ENCODE peak calls at places on chromosomes 4 and X, in seven cellular contexts. One of them, this sample, is unnamed.
A peak's percentile ranks its signal among the peaks of the same experiment; 100 is the strongest.

GRCh38 chrX:12802741-12803140 is 11.5 kb downstream of the PRPS2 start:
- DNase-seq in mammary epithelial cell: no peak
- DNase-seq in endodermal cell: no peak
- DNase-seq in astrocyte: no peak
- DNase-seq in H1: no peak
- DNase-seq in fibroblast of lung: no peak
- DNase-seq in adipocyte: no peak
- DNase-seq in this sample: no peak

GRCh38 chr4:54229631-54230478 is 762 bp downstream of the PDGFRA start:
- DNase-seq in mammary epithelial cell: no peak
- DNase-seq in endodermal cell: peak; percentile 81
- DNase-seq in astrocyte: peak; percentile 69
- DNase-seq in H1: no peak
- DNase-seq in fibroblast of lung: peak; percentile 79
- DNase-seq in adipocyte: peak; percentile 64
- DNase-seq in this sample: no peak

GRCh38 chr4:24736066-24736465 is 59.3 kb upstream of the SOD3 start:
- DNase-seq in mammary epithelial cell: peak; percentile 20
- DNase-seq in endodermal cell: peak; percentile 74
- DNase-seq in astrocyte: no peak
- DNase-seq in H1: no peak
- DNase-seq in fibroblast of lung: peak; percentile 10
- DNase-seq in adipocyte: peak; percentile 12
- DNase-seq in this sample: peak; percentile 26

GRCh38 chrX:118272237-118272636 is 73.7 kb upstream of the WDR44 start:
- DNase-seq in mammary epithelial cell: peak; percentile 27
- DNase-seq in endodermal cell: no peak
- DNase-seq in astrocyte: peak; percentile 16
- DNase-seq in H1: no peak
- DNase-seq in fibroblast of lung: peak; percentile 60
- DNase-seq in adipocyte: peak; percentile 51
- DNase-seq in this sample: peak; percentile 62

GRCh38 chr4:177041356-177041755 is 248.6 kb upstream of the VEGFC start:
- DNase-seq in mammary epithelial cell: no peak
- DNase-seq in endodermal cell: no peak
- DNase-seq in astrocyte: peak; percentile 31
- DNase-seq in H1: no peak
- DNase-seq in fibroblast of lung: peak; percentile 6
- DNase-seq in adipocyte: no peak
- DNase-seq in this sample: no peak

GRCh38 chr4:70788733-70789132 is 51.0 kb downstream of the GRSF1 start:
- DNase-seq in mammary epithelial cell: no peak
- DNase-seq in endodermal cell: no peak
- DNase-seq in astrocyte: no peak
- DNase-seq in H1: no peak
- DNase-seq in fibroblast of lung: no peak
- DNase-seq in adipocyte: no peak
- DNase-seq in this sample: no peak

GRCh38 chr4:154044118-154044517 is 255.2 kb upstream of the SFRP2 start:
- DNase-seq in mammary epithelial cell: peak; percentile 12
- DNase-seq in endodermal cell: no peak
- DNase-seq in astrocyte: no peak
- DNase-seq in H1: no peak
- DNase-seq in fibroblast of lung: no peak
- DNase-seq in adipocyte: peak; percentile 31
- DNase-seq in this sample: peak; percentile 20

GRCh38 chr4:14196141-14196540 is 568.6 kb upstream of the BOD1L1 start:
- DNase-seq in mammary epithelial cell: peak; percentile 58
- DNase-seq in endodermal cell: peak; percentile 89
- DNase-seq in astrocyte: peak; percentile 55
- DNase-seq in H1: peak; percentile 19
- DNase-seq in fibroblast of lung: peak; percentile 79
- DNase-seq in adipocyte: peak; percentile 77
- DNase-seq in this sample: peak; percentile 71

GRCh38 chr4:53562409-53562808 is 28.9 kb downstream of the LNX1 start:
- DNase-seq in mammary epithelial cell: no peak
- DNase-seq in endodermal cell: no peak
- DNase-seq in astrocyte: no peak
- DNase-seq in H1: no peak
- DNase-seq in fibroblast of lung: no peak
- DNase-seq in adipocyte: no peak
- DNase-seq in this sample: no peak

GRCh38 chrX:26470946-26471345 is 255.0 kb downstream of the MAGEB5 start:
- DNase-seq in mammary epithelial cell: no peak
- DNase-seq in endodermal cell: no peak
- DNase-seq in astrocyte: no peak
- DNase-seq in H1: no peak
- DNase-seq in fibroblast of lung: no peak
- DNase-seq in adipocyte: no peak
- DNase-seq in this sample: no peak

GRCh38 chr4:48079972-48080391 is 54.1 kb downstream of the TXK start:
- DNase-seq in mammary epithelial cell: no peak
- DNase-seq in endodermal cell: no peak
- DNase-seq in astrocyte: peak; percentile 62
- DNase-seq in H1: no peak
- DNase-seq in fibroblast of lung: peak; percentile 34
- DNase-seq in adipocyte: peak; percentile 26
- DNase-seq in this sample: peak; percentile 88

GRCh38 chr4:23365086-23365485 is 524.8 kb downstream of the PPARGC1A start:
- DNase-seq in mammary epithelial cell: no peak
- DNase-seq in endodermal cell: no peak
- DNase-seq in astrocyte: no peak
- DNase-seq in H1: no peak
- DNase-seq in fibroblast of lung: peak; percentile 5
- DNase-seq in adipocyte: no peak
- DNase-seq in this sample: no peak

GRCh38 chrX:130060122-130061069 is 49.9 kb downstream of the ELF4 start:
- DNase-seq in mammary epithelial cell: peak; percentile 67
- DNase-seq in endodermal cell: peak; percentile 93
- DNase-seq in astrocyte: peak; percentile 11
- DNase-seq in H1: no peak
- DNase-seq in fibroblast of lung: peak; percentile 53
- DNase-seq in adipocyte: peak; percentile 82
- DNase-seq in this sample: peak; percentile 86

GRCh38 chr4:186701273-186701672 is 22.4 kb downstream of the FAT1 start:
- DNase-seq in mammary epithelial cell: no peak
- DNase-seq in endodermal cell: peak; percentile 87
- DNase-seq in astrocyte: peak; percentile 83
- DNase-seq in H1: no peak
- DNase-seq in fibroblast of lung: peak; percentile 61
- DNase-seq in adipocyte: peak; percentile 50
- DNase-seq in this sample: no peak

GRCh38 chr4:2482693-2483092 is 13.8 kb downstream of the RNF4 start:
- DNase-seq in mammary epithelial cell: no peak
- DNase-seq in endodermal cell: no peak
- DNase-seq in astrocyte: peak; percentile 55
- DNase-seq in H1: no peak
- DNase-seq in fibroblast of lung: peak; percentile 48
- DNase-seq in adipocyte: peak; percentile 61
- DNase-seq in this sample: no peak

GRCh38 chrX:7132335-7133035 is 15.0 kb upstream of the STS start:
- DNase-seq in mammary epithelial cell: peak; percentile 92
- DNase-seq in endodermal cell: peak; percentile 86
- DNase-seq in astrocyte: peak; percentile 73
- DNase-seq in H1: peak; percentile 43
- DNase-seq in fibroblast of lung: peak; percentile 65
- DNase-seq in adipocyte: peak; percentile 82
- DNase-seq in this sample: peak; percentile 96

GRCh38 chr4:1375051-1375721 is 28.2 kb downstream of the UVSSA start:
- DNase-seq in mammary epithelial cell: no peak
- DNase-seq in endodermal cell: peak; percentile 29
- DNase-seq in astrocyte: no peak
- DNase-seq in H1: no peak
- DNase-seq in fibroblast of lung: no peak
- DNase-seq in adipocyte: no peak
- DNase-seq in this sample: no peak

GRCh38 chrX:41711021-41711667 is 12.8 kb upstream of the GPR82 start:
- DNase-seq in mammary epithelial cell: no peak
- DNase-seq in endodermal cell: no peak
- DNase-seq in astrocyte: no peak
- DNase-seq in H1: no peak
- DNase-seq in fibroblast of lung: no peak
- DNase-seq in adipocyte: no peak
- DNase-seq in this sample: no peak

GRCh38 chrX:130443883-130444282 is 42.1 kb downstream of the RBMX2 start:
- DNase-seq in mammary epithelial cell: no peak
- DNase-seq in endodermal cell: no peak
- DNase-seq in astrocyte: no peak
- DNase-seq in H1: no peak
- DNase-seq in fibroblast of lung: no peak
- DNase-seq in adipocyte: no peak
- DNase-seq in this sample: no peak

GRCh38 chr4:166165829-166166420 is 292.9 kb downstream of the TLL1 start:
- DNase-seq in mammary epithelial cell: peak; percentile 59
- DNase-seq in endodermal cell: no peak
- DNase-seq in astrocyte: peak; percentile 55
- DNase-seq in H1: peak; percentile 5
- DNase-seq in fibroblast of lung: peak; percentile 81
- DNase-seq in adipocyte: peak; percentile 92
- DNase-seq in this sample: peak; percentile 82

DNA sequence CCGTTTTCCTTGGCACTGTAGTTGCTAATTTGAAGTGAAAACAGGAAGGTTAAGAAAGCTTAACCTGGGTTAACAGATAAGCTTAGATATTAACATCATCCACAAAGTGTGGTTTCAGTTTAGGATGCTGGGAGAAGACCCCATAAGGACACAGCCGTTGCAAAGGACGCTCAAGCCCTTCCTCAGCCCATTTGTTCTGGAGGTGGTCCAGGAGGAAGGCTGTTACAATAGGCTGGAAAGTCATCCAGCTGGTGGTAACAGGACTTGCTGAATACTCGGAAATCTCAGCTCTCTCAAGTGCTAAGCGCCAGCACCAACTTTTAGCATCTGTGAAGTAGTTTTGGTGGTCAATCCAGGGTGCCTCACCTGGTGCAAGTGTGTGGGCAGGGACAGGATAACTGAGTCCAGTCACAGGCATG is 14.2 kb downstream of the CHST7 start:
- DNase-seq in mammary epithelial cell: no peak
- DNase-seq in endodermal cell: peak; percentile 57
- DNase-seq in astrocyte: peak; percentile 30
- DNase-seq in H1: no peak
- DNase-seq in fibroblast of lung: peak; percentile 44
- DNase-seq in adipocyte: peak; percentile 31
- DNase-seq in this sample: no peak
- H3K9ac ChIP-seq in mammary epithelial cell: no peak overlapping the region
- H3K9ac ChIP-seq in endodermal cell: no peak overlapping the region
- H3K9ac ChIP-seq in astrocyte: peak overlapping the region; percentile 55
- H3K9ac ChIP-seq in H1: no peak overlapping the region
- H3K9ac ChIP-seq in fibroblast of lung: no peak overlapping the region
- H3K9ac ChIP-seq in adipocyte: peak overlapping the region; percentile 41
- H3K9ac ChIP-seq in this sample: no peak overlapping the region

DNA sequence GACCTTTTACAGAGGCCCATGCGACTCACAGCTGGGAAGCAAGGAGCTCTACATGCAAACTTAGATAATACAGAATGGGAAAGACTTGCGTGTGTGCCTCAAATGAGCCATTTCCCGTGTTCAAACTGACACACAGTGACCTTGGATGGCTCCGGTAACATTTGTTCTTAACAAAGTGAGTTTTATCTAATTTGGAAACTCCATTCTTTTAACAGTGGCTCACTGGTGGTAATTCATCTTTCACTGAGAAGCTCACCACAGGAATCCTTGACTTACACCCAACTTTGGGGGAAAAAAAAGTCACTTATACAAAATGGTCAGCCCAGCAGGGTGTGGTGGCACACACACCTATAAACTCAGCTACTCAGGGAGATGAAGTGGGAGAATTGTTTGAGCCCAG is 190.6 kb downstream of the LDB2 start:
- DNase-seq in mammary epithelial cell: no peak
- DNase-seq in endodermal cell: no peak
- DNase-seq in astrocyte: peak; percentile 95
- DNase-seq in H1: no peak
- DNase-seq in fibroblast of lung: peak; percentile 35
- DNase-seq in adipocyte: no peak
- DNase-seq in this sample: no peak
- H3K9ac ChIP-seq in mammary epithelial cell: no peak overlapping the region
- H3K9ac ChIP-seq in endodermal cell: no peak overlapping the region
- H3K9ac ChIP-seq in astrocyte: no peak overlapping the region
- H3K9ac ChIP-seq in H1: no peak overlapping the region
- H3K9ac ChIP-seq in fibroblast of lung: no peak overlapping the region
- H3K9ac ChIP-seq in adipocyte: no peak overlapping the region
- H3K9ac ChIP-seq in this sample: no peak overlapping the region

DNA sequence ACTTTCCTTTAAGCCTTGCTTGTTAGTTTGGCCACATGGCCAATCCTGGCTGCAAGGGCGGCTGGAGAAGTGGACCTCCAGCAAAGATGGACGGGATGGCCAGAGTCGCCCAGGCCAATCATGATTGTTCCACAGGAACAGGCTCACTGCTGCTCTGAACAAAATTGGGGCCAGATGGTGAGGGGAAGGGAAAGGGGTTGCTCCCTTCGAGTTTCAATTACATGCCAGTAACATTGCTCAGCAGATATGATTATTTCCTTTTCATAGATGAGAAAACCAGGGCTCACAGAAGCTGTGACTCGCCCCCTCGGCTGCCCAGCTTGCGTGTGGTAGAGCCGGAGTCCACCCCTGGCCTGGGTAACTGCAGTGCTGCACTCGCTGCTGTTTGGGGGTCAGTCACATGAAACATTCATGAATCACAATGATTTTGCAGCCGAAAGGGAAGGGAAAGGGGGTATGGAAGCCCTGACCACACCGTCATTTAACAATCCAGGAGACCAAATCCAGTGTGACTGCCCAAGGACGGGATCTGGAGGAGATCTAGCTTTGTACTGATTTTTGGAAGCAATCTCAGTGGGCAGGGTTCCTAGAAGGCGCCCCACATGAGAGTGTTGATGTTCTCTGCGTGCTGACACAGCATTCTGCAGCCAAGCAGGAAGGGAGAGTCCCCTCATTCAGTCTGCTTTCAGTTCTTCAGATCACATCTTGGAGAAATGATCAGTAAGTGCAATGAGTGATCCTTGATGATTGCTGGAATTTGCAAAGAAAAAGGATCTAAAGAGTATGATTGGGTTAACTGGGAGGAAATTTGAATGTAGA is 77.3 kb upstream of the MSX1 start:
- DNase-seq in mammary epithelial cell: no peak
- DNase-seq in endodermal cell: no peak
- DNase-seq in astrocyte: peak; percentile 55
- DNase-seq in H1: no peak
- DNase-seq in fibroblast of lung: peak; percentile 32
- DNase-seq in adipocyte: peak; percentile 66
- DNase-seq in this sample: no peak
- H3K9ac ChIP-seq in mammary epithelial cell: no peak overlapping the region
- H3K9ac ChIP-seq in endodermal cell: no peak overlapping the region
- H3K9ac ChIP-seq in astrocyte: peak overlapping the region; percentile 33
- H3K9ac ChIP-seq in H1: no peak overlapping the region
- H3K9ac ChIP-seq in fibroblast of lung: no peak overlapping the region
- H3K9ac ChIP-seq in adipocyte: peak overlapping the region; percentile 66
- H3K9ac ChIP-seq in this sample: no peak overlapping the region

DNA sequence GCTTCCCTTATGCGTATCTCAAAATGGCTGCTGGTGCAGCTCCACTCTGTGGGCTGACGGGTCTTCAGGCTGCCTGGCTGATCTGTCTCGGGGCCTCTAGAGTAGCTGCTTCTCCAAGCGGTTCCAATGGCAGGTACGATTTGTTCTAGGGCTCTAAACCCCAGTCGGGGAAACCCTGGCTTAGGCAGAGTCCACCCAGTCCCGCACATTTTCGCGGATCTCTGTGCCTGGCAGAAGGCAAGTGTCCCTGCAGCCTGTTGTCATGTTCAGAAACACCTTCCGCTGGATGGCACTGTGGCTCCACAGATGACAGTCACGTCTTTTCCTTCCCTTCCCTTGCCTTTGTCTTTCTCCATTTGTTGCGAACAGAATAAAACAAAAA is 54.4 kb downstream of the NBDY start:
- DNase-seq in mammary epithelial cell: peak; percentile 63
- DNase-seq in endodermal cell: peak; percentile 68
- DNase-seq in astrocyte: no peak
- DNase-seq in H1: no peak
- DNase-seq in fibroblast of lung: no peak
- DNase-seq in adipocyte: no peak
- DNase-seq in this sample: no peak
- H3K9ac ChIP-seq in mammary epithelial cell: no peak overlapping the region
- H3K9ac ChIP-seq in endodermal cell: no peak overlapping the region
- H3K9ac ChIP-seq in astrocyte: no peak overlapping the region
- H3K9ac ChIP-seq in H1: no peak overlapping the region
- H3K9ac ChIP-seq in fibroblast of lung: no peak overlapping the region
- H3K9ac ChIP-seq in adipocyte: peak overlapping the region; percentile 81
- H3K9ac ChIP-seq in this sample: no peak overlapping the region

This sample was measured in PC-3.